ENCODE peak calls at places on chromosomes 5 and 9, in six cellular contexts. G, E, J, P, B and Y are unnamed samples.
A peak's percentile ranks its signal among the peaks of the same experiment; 100 is the strongest.

GRCh38 chr9:22416692-22417060 is 29.9 kb upstream of the DMRTA1 start:
- DNase-seq in G (no peak), E (no peak), J (no peak), P (no peak), B (peak; percentile 10), Y (peak; percentile 37)

GRCh38 chr5:1399737-1400136 is 45.5 kb downstream of the SLC6A3 start:
- DNase-seq in G (no peak), E (no peak), J (no peak), P (no peak), B (no peak), Y (no peak)

GRCh38 chr5:101080485-101081240 is 177.6 kb upstream of the ST8SIA4 start:
- DNase-seq in G (no peak), E (no peak), J (no peak), P (no peak), B (peak; percentile 91), Y (peak; percentile 8)

GRCh38 chr9:134391319-134392231 is 65.3 kb downstream of the RXRA start:
- DNase-seq in G (no peak), E (no peak), J (no peak), P (no peak), B (no peak), Y (no peak)

GRCh38 chr5:82673460-82673859 is 395.3 kb upstream of the RPS23 start:
- DNase-seq in G (no peak), E (no peak), J (no peak), P (no peak), B (no peak), Y (no peak)

GRCh38 chr5:170434953-170435605 is 45.9 kb upstream of the KCNMB1 start:
- DNase-seq in G (peak; percentile 37), E (peak; percentile 72), J (peak; percentile 38), P (peak; percentile 67), B (peak; percentile 56), Y (peak; percentile 63)

GRCh38 chr5:74966151-74967050 is 86.0 kb downstream of the GCNT4 start:
- DNase-seq in G (peak; percentile 16), E (no peak), J (peak; percentile 75), P (peak; percentile 69), B (no peak), Y (peak; percentile 43)

GRCh38 chr5:181246276-181247050 is 2.8 kb upstream of the RACK1 start:
- DNase-seq in G (peak; percentile 78), E (peak; percentile 97), J (peak; percentile 94), P (peak; percentile 96), B (peak; percentile 77), Y (peak; percentile 80)

GRCh38 chr5:105680858-105681257 is 1989.9 kb downstream of the EFNA5 start:
- DNase-seq in G (no peak), E (no peak), J (no peak), P (no peak), B (no peak), Y (no peak)

GRCh38 chr9:135949666-135950134 is 11.5 kb downstream of the UBAC1 start:
- DNase-seq in G (no peak), E (no peak), J (no peak), P (no peak), B (no peak), Y (no peak)

GRCh38 chr9:76394896-76395244 is 644 bp upstream of the RFK start:
- DNase-seq in G (no peak), E (peak; percentile 82), J (peak; percentile 70), P (peak; percentile 80), B (peak; percentile 44), Y (peak; percentile 42)

GRCh38 chr5:81785311-81785710 is 34.4 kb upstream of the SSBP2 start:
- DNase-seq in G (no peak), E (no peak), J (no peak), P (no peak), B (no peak), Y (no peak)

GRCh38 chr9:96818535-96818934 is 35.8 kb downstream of the ZNF782 start:
- DNase-seq in G (no peak), E (no peak), J (no peak), P (no peak), B (no peak), Y (peak; percentile 1)

GRCh38 chr9:89635007-89635742 is 30.4 kb downstream of the GADD45G start:
- DNase-seq in G (peak; percentile 40), E (no peak), J (no peak), P (no peak), B (peak; percentile 76), Y (peak; percentile 55)

GRCh38 chr5:150658699-150659265 is 2.3 kb upstream of the MYOZ3 start:
- DNase-seq in G (no peak), E (peak; percentile 70), J (no peak), P (peak; percentile 41), B (no peak), Y (no peak)

GRCh38 chr9:116144555-116144954 is 9.0 kb upstream of the PAPPA start:
- DNase-seq in G (peak; percentile 42), E (no peak), J (no peak), P (no peak), B (no peak), Y (no peak)

GRCh38 chr5:75242067-75242466 is 5.4 kb upstream of the ANKRD31 start:
- DNase-seq in G (no peak), E (no peak), J (no peak), P (no peak), B (no peak), Y (no peak)

GRCh38 chr5:55151923-55152842 is 7.8 kb upstream of the GPX8 start:
- DNase-seq in G (peak; percentile 84), E (no peak), J (no peak), P (no peak), B (peak; percentile 80), Y (peak; percentile 90)

GRCh38 chr5:107389769-107390168 is 281.0 kb downstream of the EFNA5 start:
- DNase-seq in G (no peak), E (no peak), J (no peak), P (no peak), B (no peak), Y (no peak)

GRCh38 chr5:132094393-132095076 is 20.9 kb downstream of the CSF2 start:
- DNase-seq in G (peak; percentile 99), E (peak; percentile 66), J (no peak), P (no peak), B (peak; percentile 97), Y (peak; percentile 88)

GRCh38 chr5:131581710-131582109 is 53.3 kb downstream of the RAPGEF6 start:
- DNase-seq in G (no peak), E (no peak), J (no peak), P (no peak), B (no peak), Y (no peak)

GRCh38 chr9:134343637-134344036 is 17.4 kb downstream of the RXRA start:
- DNase-seq in G (no peak), E (no peak), J (no peak), P (no peak), B (no peak), Y (no peak)

DNA sequence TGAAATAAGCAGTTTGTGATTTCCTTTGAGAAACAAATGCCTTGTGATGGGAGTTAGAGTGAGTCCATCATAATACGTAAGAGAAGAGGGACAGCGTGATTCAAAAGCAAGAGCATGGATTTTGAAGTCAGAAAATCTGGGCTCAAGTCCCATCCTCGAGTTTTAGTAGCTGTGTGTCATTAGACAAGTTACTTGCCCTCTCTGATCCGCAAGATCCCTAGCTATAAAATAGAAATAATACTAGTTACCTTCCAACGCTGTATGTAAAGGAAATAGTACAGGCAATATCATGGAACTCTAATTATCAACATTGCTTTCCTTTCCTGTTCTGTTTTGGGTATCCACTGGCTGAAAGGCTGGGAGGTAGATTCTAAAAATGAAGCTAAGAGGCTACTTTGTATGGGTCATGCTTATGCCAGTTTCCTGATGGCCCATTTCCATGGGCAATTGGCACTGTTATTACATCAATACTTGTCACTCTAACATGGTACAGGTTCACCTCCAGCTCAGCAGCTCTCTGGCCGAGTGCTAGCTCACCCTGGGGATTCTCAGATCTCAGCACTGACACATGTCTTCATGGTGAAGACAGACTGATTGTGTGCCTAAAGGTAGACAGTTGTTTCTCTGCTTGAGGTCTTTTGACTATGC is 241.7 kb upstream of the KLF4 start:
- DNase-seq in G (no peak), E (no peak), J (no peak), P (no peak), B (no peak), Y (no peak)
- TF ChIP-seq CTCF in G (no peak), E (no peak), J (no peak), P (no peak), B (no peak), Y (no peak)

GRCh38 chr9:5511476-5511875 is 1.1 kb downstream of the PDCD1LG2 start:
- DNase-seq in G (no peak), E (no peak), J (no peak), P (no peak), B (peak; percentile 22), Y (no peak)
- H3K4me3 ChIP-seq in G (peak overlapping the region; percentile 52), E (peak overlapping the region; percentile 59), J (no peak overlapping the region), P (no peak overlapping the region), B (peak overlapping the region; percentile 57), Y (peak overlapping the region; percentile 65)

GRCh38 chr5:155699385-155699784 is 627.6 kb upstream of the SGCD start:
- DNase-seq in G (no peak), E (no peak), J (no peak), P (no peak), B (no peak), Y (no peak)

GRCh38 chr5:155697236-155697635 is 629.7 kb upstream of the SGCD start:
- DNase-seq in G (no peak), E (no peak), J (no peak), P (no peak), B (no peak), Y (no peak)

DNA sequence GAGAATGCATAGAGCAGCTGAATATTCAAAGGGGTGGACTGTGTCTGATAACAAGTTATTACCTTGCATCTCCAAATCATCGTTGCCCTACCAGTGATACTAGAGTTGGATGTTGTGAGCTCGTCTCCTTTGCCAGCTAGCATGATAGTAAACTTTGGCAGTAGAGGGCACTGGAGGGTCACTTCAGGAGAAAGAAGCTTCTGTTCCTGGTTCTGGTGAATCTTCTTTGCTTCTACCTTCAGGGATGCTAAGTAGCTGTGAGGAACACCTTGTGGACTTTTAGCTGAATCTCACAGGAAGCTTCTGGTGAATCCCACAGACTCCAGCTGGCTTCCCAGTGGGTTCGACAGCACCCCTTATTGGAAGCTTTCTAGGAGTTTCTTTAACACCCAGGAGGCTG is 626.6 kb upstream of the SGCD start:
- DNase-seq in G (no peak), E (no peak), J (no peak), P (no peak), B (no peak), Y (no peak)
- TF ChIP-seq CTCF in G (peak; percentile 26), E (no peak), J (no peak), P (no peak), B (no peak), Y (no peak)

GRCh38 chr5:45695680-45696093 is 493 bp downstream of the HCN1 start:
- DNase-seq in G (no peak), E (no peak), J (no peak), P (no peak), B (no peak), Y (no peak)

GRCh38 chr5:45692481-45692880 is 3.7 kb downstream of the HCN1 start:
- DNase-seq in G (no peak), E (no peak), J (no peak), P (no peak), B (no peak), Y (no peak)

GRCh38 chr5:45695011-45695667 is 1.0 kb downstream of the HCN1 start:
- DNase-seq in G (no peak), E (no peak), J (no peak), P (no peak), B (no peak), Y (no peak)

GRCh38 chr5:45694255-45694834 is 1.8 kb downstream of the HCN1 start:
- DNase-seq in G (no peak), E (no peak), J (no peak), P (no peak), B (peak; percentile 2), Y (no peak)

DNA sequence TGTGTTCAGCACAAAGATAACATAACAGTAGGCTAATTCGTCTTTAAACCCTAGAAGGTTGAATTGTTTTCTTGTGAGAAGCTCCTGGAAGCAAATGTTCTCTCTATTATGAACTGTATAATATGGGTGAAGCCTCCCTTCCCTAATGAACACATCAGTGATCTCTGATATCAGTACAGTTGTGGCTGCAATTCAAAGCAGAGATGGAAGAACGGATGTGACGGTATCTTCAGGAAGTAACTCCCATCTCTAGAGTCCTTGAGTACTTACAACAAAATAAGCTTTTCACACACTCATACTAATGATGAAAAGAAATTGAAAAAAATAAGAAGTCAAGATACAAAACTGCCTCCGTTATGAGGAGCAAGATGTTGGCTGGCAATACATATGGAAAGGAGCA is 4.5 kb downstream of the HCN1 start:
- DNase-seq in G (no peak), E (no peak), J (no peak), P (no peak), B (no peak), Y (no peak)
- H3K4me3 ChIP-seq in G (no peak overlapping the region), E (no peak overlapping the region), J (no peak overlapping the region), P (no peak overlapping the region), B (no peak overlapping the region), Y (no peak overlapping the region)